ENCODE peak calls at places on chromosomes 11 and 22, in four cellular contexts. G is spleen; I is heart left ventricle; Q is CD8-positive, alpha-beta T cell. H is an unnamed sample.

GRCh38 chr11:45332486-45332934 is 46.4 kb upstream of the SYT13 start:
- DNase-seq in G (no peak), I (peak; percentile 38), Q (no peak), H (peak; percentile 73)

GRCh38 chr11:125872138-125872491 is 15.4 kb upstream of the HYLS1 start:
- DNase-seq in G (no peak), I (no peak), Q (no peak), H (no peak)

GRCh38 chr11:16097543-16097942 is 258.8 kb downstream of the SOX6 start:
- DNase-seq in G (no peak), I (no peak), Q (no peak), H (no peak)

GRCh38 chr22:24386814-24387550 is 40.4 kb upstream of the ADORA2A start:
- DNase-seq in G (no peak), I (no peak), Q (no peak), H (no peak)

GRCh38 chr11:78228467-78228866 is 39.7 kb downstream of the USP35 start:
- DNase-seq in G (no peak), I (peak; percentile 32), Q (no peak), H (peak; percentile 80)

GRCh38 chr11:5624489-5625278 is at the start of gene TRIM34:
- DNase-seq in G (peak; percentile 82), I (peak; percentile 61), Q (peak; percentile 62), H (peak; percentile 75)

GRCh38 chr11:126929186-126930085 is 71.1 kb downstream of the KIRREL3 start:
- DNase-seq in G (no peak), I (no peak), Q (no peak), H (no peak)

GRCh38 chr11:121645596-121645995 is 192.8 kb upstream of the SORL1-AS1 start:
- DNase-seq in G (no peak), I (no peak), Q (no peak), H (no peak)

GRCh38 chr11:100810146-100810545 is 123.1 kb downstream of the ARHGAP42 start:
- DNase-seq in G (no peak), I (no peak), Q (no peak), H (no peak)

GRCh38 chr11:44143987-44144909 is 48.8 kb downstream of the EXT2 start:
- DNase-seq in G (no peak), I (no peak), Q (no peak), H (no peak)

GRCh38 chr11:61890536-61891330 is 612 bp downstream of the FADS3 start:
- DNase-seq in G (peak; percentile 89), I (peak; percentile 49), Q (no peak), H (peak; percentile 80)

GRCh38 chr11:7907121-7907520 is 23.9 kb downstream of the OR10A6 start:
- DNase-seq in G (no peak), I (no peak), Q (no peak), H (no peak)

GRCh38 chr11:7906481-7906880 is 24.6 kb downstream of the OR10A6 start:
- DNase-seq in G (no peak), I (no peak), Q (no peak), H (no peak)

GRCh38 chr11:7911011-7911410 is 20.1 kb downstream of the OR10A6 start:
- DNase-seq in G (no peak), I (no peak), Q (no peak), H (no peak)

GRCh38 chr11:7909585-7910325 is 21.3 kb downstream of the OR10A6 start:
- DNase-seq in G (no peak), I (no peak), Q (no peak), H (no peak)

DNA sequence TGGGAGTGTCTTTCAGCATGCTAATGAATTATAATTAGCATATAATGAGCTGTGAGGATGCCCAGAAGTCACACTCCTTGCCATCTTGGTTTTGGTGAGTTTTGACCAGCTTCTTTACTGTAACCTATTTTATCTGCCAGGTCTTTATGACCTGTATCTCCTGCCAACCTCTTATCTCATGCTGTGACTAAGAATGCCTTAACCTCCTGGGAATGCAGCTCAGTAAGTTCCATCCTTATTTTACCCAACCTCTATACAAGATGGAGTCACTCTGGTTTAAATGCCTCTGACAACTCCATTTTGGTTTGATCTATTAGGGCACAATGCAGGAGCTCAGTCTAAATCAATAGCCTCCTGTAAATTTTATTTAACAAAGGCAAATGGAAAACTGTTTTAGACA is 20.7 kb downstream of the OR10A6 start:
- DNase-seq in G (no peak), I (no peak), Q (no peak), H (no peak)
- H3K4me3 ChIP-seq in G (no peak overlapping the region), I (no peak overlapping the region), Q (no peak overlapping the region), H (no peak overlapping the region)

GRCh38 chr11:1812274-1812673 is 22.5 kb upstream of the SYT8 start:
- DNase-seq in G (no peak), I (no peak), Q (no peak), H (no peak)
- H3K27me3 ChIP-seq in G (no peaks in the 10 kb centered on the region), I (no peaks in the 10 kb centered on the region), Q (no peaks in the 10 kb centered on the region), H (no peaks in the 10 kb centered on the region)

GRCh38 chr22:31104869-31105268 is 2.5 kb downstream of the SELENOM start:
- DNase-seq in G (peak; percentile 69), I (no peak), Q (no peak), H (peak; percentile 97)
- H3K4me3 ChIP-seq in G (no peak overlapping the region), I (no peak overlapping the region), Q (no peak overlapping the region), H (no peak overlapping the region)

DNA sequence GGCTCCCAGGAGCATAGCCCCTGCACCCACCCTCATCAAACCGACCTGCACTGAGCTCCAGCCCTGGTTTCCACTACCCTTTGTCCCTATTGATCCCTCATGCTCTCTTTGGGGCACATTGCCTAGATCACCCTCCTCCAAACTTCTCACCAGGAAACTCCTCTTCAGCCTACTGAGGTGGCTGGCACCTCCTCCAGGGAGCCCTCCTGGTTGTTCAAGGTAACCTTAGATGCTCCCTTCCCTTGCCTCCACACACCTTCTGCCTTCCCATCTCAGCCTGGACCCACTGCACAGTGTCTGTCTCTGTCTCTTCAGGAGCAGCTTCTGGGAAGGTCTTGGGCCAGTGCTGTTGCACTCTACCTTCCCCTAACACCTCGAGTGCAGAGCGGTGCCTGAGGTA is 15.8 kb upstream of the WNT7B start:
- DNase-seq in G (no peak), I (no peak), Q (no peak), H (no peak)
- H3K27me3 ChIP-seq in G (no peaks in the 10 kb centered on the region), I (no peaks in the 10 kb centered on the region), Q (no peaks in the 10 kb centered on the region), H (no peaks in the 10 kb centered on the region)

GRCh38 chr11:134134167-134134566 is 65.3 kb downstream of the JAM3 start:
- DNase-seq in G (no peak), I (no peak), Q (no peak), H (no peak)

GRCh38 chr11:134131628-134132244 is 62.9 kb downstream of the JAM3 start:
- DNase-seq in G (no peak), I (no peak), Q (no peak), H (no peak)

GRCh38 chr11:134132808-134133207 is 63.9 kb downstream of the JAM3 start:
- DNase-seq in G (no peak), I (no peak), Q (no peak), H (no peak)
- H3K4me3 ChIP-seq in G (no peak overlapping the region), I (no peak overlapping the region), Q (no peak overlapping the region), H (no peak overlapping the region)